ENCODE peak calls at places on chromosomes 12 and 14, in nine cellular contexts. One of them, this sample, is unnamed.

GRCh38 chr12:42422785-42423184 is 96.8 kb downstream of the PPHLN1 start:
- DNase-seq in thoracic aorta: no peak
- DNase-seq in H7: no peak
- DNase-seq in natural killer cell: no peak
- DNase-seq in SIG-M5: no peak
- DNase-seq in endothelial cell: no peak
- DNase-seq in nephron progenitor cell: no peak
- DNase-seq in GM12864: no peak
- DNase-seq in ascending aorta: no peak
- DNase-seq in this sample: no peak

GRCh38 chr14:102200690-102201368 is 61.1 kb downstream of the WDR20 start:
- DNase-seq in thoracic aorta: no peak
- DNase-seq in H7: peak
- DNase-seq in natural killer cell: no peak
- DNase-seq in SIG-M5: no peak
- DNase-seq in endothelial cell: no peak
- DNase-seq in nephron progenitor cell: no peak
- DNase-seq in GM12864: no peak
- DNase-seq in ascending aorta: no peak
- DNase-seq in this sample: no peak

GRCh38 chr12:103495158-103495782 is 498 bp downstream of the C12orf42 start:
- DNase-seq in thoracic aorta: no peak
- DNase-seq in H7: peak
- DNase-seq in natural killer cell: no peak
- DNase-seq in SIG-M5: no peak
- DNase-seq in endothelial cell: peak
- DNase-seq in nephron progenitor cell: peak
- DNase-seq in GM12864: no peak
- DNase-seq in ascending aorta: no peak
- DNase-seq in this sample: no peak

GRCh38 chr14:98290596-98290995 is 981.4 kb downstream of the BCL11B start:
- DNase-seq in thoracic aorta: no peak
- DNase-seq in H7: no peak
- DNase-seq in natural killer cell: no peak
- DNase-seq in SIG-M5: no peak
- DNase-seq in endothelial cell: no peak
- DNase-seq in nephron progenitor cell: no peak
- DNase-seq in GM12864: no peak
- DNase-seq in ascending aorta: no peak
- DNase-seq in this sample: no peak

GRCh38 chr12:3727354-3727753 is 25.6 kb downstream of the CRACR2A start:
- DNase-seq in thoracic aorta: no peak
- DNase-seq in H7: no peak
- DNase-seq in natural killer cell: no peak
- DNase-seq in SIG-M5: no peak
- DNase-seq in endothelial cell: no peak
- DNase-seq in nephron progenitor cell: no peak
- DNase-seq in GM12864: no peak
- DNase-seq in ascending aorta: no peak
- DNase-seq in this sample: no peak

GRCh38 chr12:126545411-126545810 is 1480.2 kb downstream of the AACS start:
- DNase-seq in thoracic aorta: no peak
- DNase-seq in H7: no peak
- DNase-seq in natural killer cell: no peak
- DNase-seq in SIG-M5: no peak
- DNase-seq in endothelial cell: no peak
- DNase-seq in nephron progenitor cell: no peak
- DNase-seq in GM12864: no peak
- DNase-seq in ascending aorta: no peak
- DNase-seq in this sample: no peak

GRCh38 chr12:111160350-111161142 is 208.3 kb downstream of the PHETA1 start:
- DNase-seq in thoracic aorta: no peak
- DNase-seq in H7: peak
- DNase-seq in natural killer cell: no peak
- DNase-seq in SIG-M5: no peak
- DNase-seq in endothelial cell: no peak
- DNase-seq in nephron progenitor cell: peak
- DNase-seq in GM12864: no peak
- DNase-seq in ascending aorta: no peak
- DNase-seq in this sample: no peak

GRCh38 chr12:105945935-105946334 is 192.8 kb downstream of the NUAK1 start:
- DNase-seq in thoracic aorta: no peak
- DNase-seq in H7: no peak
- DNase-seq in natural killer cell: no peak
- DNase-seq in SIG-M5: no peak
- DNase-seq in endothelial cell: no peak
- DNase-seq in nephron progenitor cell: no peak
- DNase-seq in GM12864: no peak
- DNase-seq in ascending aorta: no peak
- DNase-seq in this sample: no peak

GRCh38 chr14:92846162-92846897 is 52.2 kb downstream of the GOLGA5 start:
- DNase-seq in thoracic aorta: no peak
- DNase-seq in H7: no peak
- DNase-seq in natural killer cell: no peak
- DNase-seq in SIG-M5: peak
- DNase-seq in endothelial cell: no peak
- DNase-seq in nephron progenitor cell: no peak
- DNase-seq in GM12864: peak
- DNase-seq in ascending aorta: no peak
- DNase-seq in this sample: no peak

GRCh38 chr14:102909462-102909861 is 13.0 kb upstream of the AMN start:
- DNase-seq in thoracic aorta: no peak
- DNase-seq in H7: no peak
- DNase-seq in natural killer cell: no peak
- DNase-seq in SIG-M5: no peak
- DNase-seq in endothelial cell: no peak
- DNase-seq in nephron progenitor cell: no peak
- DNase-seq in GM12864: no peak
- DNase-seq in ascending aorta: no peak
- DNase-seq in this sample: no peak

GRCh38 chr14:61034416-61035100 is 53.5 kb downstream of the SLC38A6 start:
- DNase-seq in thoracic aorta: no peak
- DNase-seq in H7: no peak
- DNase-seq in natural killer cell: no peak
- DNase-seq in SIG-M5: no peak
- DNase-seq in endothelial cell: no peak
- DNase-seq in nephron progenitor cell: no peak
- DNase-seq in GM12864: peak
- DNase-seq in ascending aorta: no peak
- DNase-seq in this sample: no peak

GRCh38 chr12:33245459-33245858 is 194.2 kb downstream of the SYT10 start:
- DNase-seq in thoracic aorta: no peak
- DNase-seq in H7: no peak
- DNase-seq in natural killer cell: no peak
- DNase-seq in SIG-M5: no peak
- DNase-seq in endothelial cell: no peak
- DNase-seq in nephron progenitor cell: no peak
- DNase-seq in GM12864: no peak
- DNase-seq in ascending aorta: no peak
- DNase-seq in this sample: no peak

GRCh38 chr14:30521899-30522736 is 36.8 kb upstream of the G2E3 start:
- DNase-seq in thoracic aorta: no peak
- DNase-seq in H7: peak
- DNase-seq in natural killer cell: no peak
- DNase-seq in SIG-M5: no peak
- DNase-seq in endothelial cell: no peak
- DNase-seq in nephron progenitor cell: no peak
- DNase-seq in GM12864: peak
- DNase-seq in ascending aorta: no peak
- DNase-seq in this sample: no peak

GRCh38 chr12:93706824-93707223 is 29.6 kb downstream of the CRADD start:
- DNase-seq in thoracic aorta: no peak
- DNase-seq in H7: no peak
- DNase-seq in natural killer cell: no peak
- DNase-seq in SIG-M5: no peak
- DNase-seq in endothelial cell: no peak
- DNase-seq in nephron progenitor cell: no peak
- DNase-seq in GM12864: no peak
- DNase-seq in ascending aorta: no peak
- DNase-seq in this sample: no peak

GRCh38 chr14:77579760-77580159 is 36.7 kb downstream of the SPTLC2 start:
- DNase-seq in thoracic aorta: no peak
- DNase-seq in H7: no peak
- DNase-seq in natural killer cell: no peak
- DNase-seq in SIG-M5: no peak
- DNase-seq in endothelial cell: no peak
- DNase-seq in nephron progenitor cell: no peak
- DNase-seq in GM12864: no peak
- DNase-seq in ascending aorta: no peak
- DNase-seq in this sample: no peak

This sample was measured in HuH-7.